ENCODE peak calls at places on chromosomes 13 and 19, in eight cellular contexts. X, V, K, P, O, D, C and A are unnamed samples.

GRCh38 chr19:49640113-49640898 is at the start of gene RRAS:
- DNase-seq in V (peak), K (peak), X (peak), D (peak), P (peak), C (peak), O (peak), A (peak)

GRCh38 chr13:83024226-83024625 is 858.0 kb downstream of the SLITRK1 start:
- DNase-seq in K (no peak), X (no peak), O (no peak), V (no peak), P (no peak), D (no peak), C (peak), A (no peak)

GRCh38 chr19:56769650-56770049 is 70.9 kb downstream of the PEG3 start:
- DNase-seq in D (no peak), C (no peak), O (no peak), P (no peak), X (no peak), K (no peak), V (no peak), A (no peak)

GRCh38 chr19:18777156-18777724 is 13.9 kb downstream of the COMP start:
- DNase-seq in O (no peak), K (no peak), C (no peak), X (no peak), D (no peak), V (no peak), P (no peak), A (no peak)

GRCh38 chr13:33787051-33787591 is 30.8 kb upstream of the RFC3 start:
- DNase-seq in V (peak), X (no peak), O (no peak), C (no peak), P (no peak), D (peak), K (no peak), A (no peak)

GRCh38 chr19:46517471-46517870 is 21.8 kb upstream of the PNMA8B start:
- DNase-seq in X (no peak), V (no peak), C (no peak), P (no peak), K (no peak), D (no peak), O (no peak), A (no peak)

GRCh38 chr19:1264801-1265610 is 4.1 kb upstream of the CIRBP start:
- DNase-seq in O (peak), D (no peak), C (peak), P (peak), X (no peak), V (no peak), K (no peak), A (no peak)

GRCh38 chr13:40502236-40502635 is 164.2 kb downstream of the FOXO1 start:
- DNase-seq in V (no peak), D (no peak), C (no peak), P (no peak), X (no peak), K (no peak), O (no peak), A (no peak)

GRCh38 chr19:58570770-58571574 is 2.2 kb downstream of the MZF1 start:
- DNase-seq in O (no peak), D (no peak), V (no peak), K (no peak), X (no peak), C (no peak), P (no peak), A (no peak)

GRCh38 chr13:113178896-113179167 is 20.4 kb downstream of the PROZ start:
- DNase-seq in V (no peak), K (no peak), P (no peak), C (no peak), O (no peak), D (no peak), X (no peak), A (no peak)

GRCh38 chr13:99829593-99830239 is 141.9 kb downstream of the ZIC5 start:
- DNase-seq in O (no peak), X (no peak), P (no peak), D (no peak), K (no peak), V (no peak), C (no peak), A (no peak)

GRCh38 chr19:11405846-11406643 is 13.1 kb downstream of the RGL3 start:
- DNase-seq in C (no peak), O (peak), D (peak), V (no peak), K (no peak), P (no peak), X (no peak), A (no peak)